ENCODE peak calls at places on chromosomes 6 and 20, in six cellular contexts. One of them, this sample, is unnamed.

GRCh38 chr6:36360241-36361054 is 23.8 kb upstream of the BNIP5 start:
- DNase-seq in tibial nerve: peak
- DNase-seq in progenitor cell of endocrine pancreas: peak
- DNase-seq in A549: peak
- DNase-seq in psoas muscle: peak
- DNase-seq in H9: peak
- DNase-seq in this sample: peak

GRCh38 chr6:35919827-35920751 is 809 bp downstream of the SRPK1 start:
- DNase-seq in progenitor cell of endocrine pancreas: peak
- DNase-seq in tibial nerve: no peak
- DNase-seq in psoas muscle: peak
- DNase-seq in A549: no peak
- DNase-seq in H9: peak
- DNase-seq in this sample: peak

GRCh38 chr6:142861711-142862110 is 83.3 kb downstream of the HIVEP2 start:
- DNase-seq in A549: no peak
- DNase-seq in progenitor cell of endocrine pancreas: no peak
- DNase-seq in psoas muscle: no peak
- DNase-seq in tibial nerve: no peak
- DNase-seq in H9: no peak
- DNase-seq in this sample: no peak

GRCh38 chr6:95574811-95575210 is 2.5 kb upstream of the MANEA start:
- DNase-seq in A549: no peak
- DNase-seq in psoas muscle: no peak
- DNase-seq in H9: no peak
- DNase-seq in progenitor cell of endocrine pancreas: no peak
- DNase-seq in tibial nerve: no peak
- DNase-seq in this sample: no peak

GRCh38 chr6:145890422-145890821 is 73.7 kb downstream of the SHPRH start:
- DNase-seq in tibial nerve: no peak
- DNase-seq in A549: no peak
- DNase-seq in progenitor cell of endocrine pancreas: no peak
- DNase-seq in H9: no peak
- DNase-seq in psoas muscle: no peak
- DNase-seq in this sample: no peak

GRCh38 chr20:61902213-61902869 is 163.3 kb downstream of the TAF4 start:
- DNase-seq in H9: no peak
- DNase-seq in A549: no peak
- DNase-seq in tibial nerve: no peak
- DNase-seq in progenitor cell of endocrine pancreas: no peak
- DNase-seq in psoas muscle: no peak
- DNase-seq in this sample: no peak

GRCh38 chr6:37758647-37759046 is 60.9 kb upstream of the ZFAND3 start:
- DNase-seq in tibial nerve: no peak
- DNase-seq in progenitor cell of endocrine pancreas: no peak
- DNase-seq in A549: no peak
- DNase-seq in H9: no peak
- DNase-seq in psoas muscle: no peak
- DNase-seq in this sample: no peak

GRCh38 chr6:132797975-132798819 is at the start of gene SLC18B1:
- DNase-seq in progenitor cell of endocrine pancreas: peak
- DNase-seq in psoas muscle: peak
- DNase-seq in A549: no peak
- DNase-seq in H9: peak
- DNase-seq in tibial nerve: peak
- DNase-seq in this sample: peak

GRCh38 chr20:63626424-63627128 is at the start of gene GMEB2:
- DNase-seq in A549: peak
- DNase-seq in progenitor cell of endocrine pancreas: no peak
- DNase-seq in psoas muscle: peak
- DNase-seq in H9: peak
- DNase-seq in tibial nerve: peak
- DNase-seq in this sample: peak

GRCh38 chr20:38505091-38505455 is 32.4 kb downstream of the RALGAPB start:
- DNase-seq in A549: no peak
- DNase-seq in H9: no peak
- DNase-seq in psoas muscle: no peak
- DNase-seq in tibial nerve: no peak
- DNase-seq in progenitor cell of endocrine pancreas: no peak
- DNase-seq in this sample: no peak

DNA sequence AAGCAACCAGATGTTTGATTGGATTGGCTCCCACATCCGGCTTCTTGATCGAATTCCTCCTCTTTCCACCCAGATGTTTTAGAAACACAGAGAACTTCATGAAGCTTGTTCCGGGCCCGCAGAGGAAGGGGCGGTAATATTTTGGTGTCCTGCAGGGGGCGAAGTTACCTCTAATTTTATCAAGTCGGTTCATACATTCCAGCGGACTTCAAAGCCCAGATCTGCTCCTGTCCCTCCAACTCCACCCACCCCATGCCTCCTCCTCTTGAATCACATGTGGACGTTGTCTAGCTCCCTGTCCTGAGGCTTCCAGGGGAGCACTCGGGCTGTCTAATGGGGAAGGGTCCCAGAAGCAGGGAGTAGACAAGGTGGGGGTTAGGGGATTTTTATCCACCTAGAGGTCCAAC is 2.9 kb upstream of the BMP6 start:
- DNase-seq in psoas muscle: peak
- DNase-seq in progenitor cell of endocrine pancreas: peak
- DNase-seq in H9: peak
- DNase-seq in tibial nerve: peak
- DNase-seq in A549: peak
- DNase-seq in this sample: peak
- TF ChIP-seq CTCF in psoas muscle: peak
- TF ChIP-seq CTCF in progenitor cell of endocrine pancreas: peak
- TF ChIP-seq CTCF in H9: peak
- TF ChIP-seq CTCF in tibial nerve: peak
- TF ChIP-seq CTCF in A549: peak
- TF ChIP-seq CTCF in this sample: peak

GRCh38 chr20:58545565-58546195 is 30.5 kb upstream of the APCDD1L start:
- DNase-seq in H9: no peak
- DNase-seq in A549: no peak
- DNase-seq in progenitor cell of endocrine pancreas: no peak
- DNase-seq in psoas muscle: no peak
- DNase-seq in tibial nerve: no peak
- DNase-seq in this sample: no peak

GRCh38 chr20:58544301-58544700 is 29.1 kb upstream of the APCDD1L start:
- DNase-seq in psoas muscle: no peak
- DNase-seq in H9: no peak
- DNase-seq in A549: no peak
- DNase-seq in tibial nerve: no peak
- DNase-seq in progenitor cell of endocrine pancreas: no peak
- DNase-seq in this sample: peak

GRCh38 chr20:58543274-58543673 is 28.1 kb upstream of the APCDD1L start:
- DNase-seq in tibial nerve: no peak
- DNase-seq in H9: no peak
- DNase-seq in psoas muscle: no peak
- DNase-seq in progenitor cell of endocrine pancreas: no peak
- DNase-seq in A549: no peak
- DNase-seq in this sample: no peak

GRCh38 chr20:58544891-58545290 is 29.7 kb upstream of the APCDD1L start:
- DNase-seq in tibial nerve: no peak
- DNase-seq in progenitor cell of endocrine pancreas: no peak
- DNase-seq in A549: no peak
- DNase-seq in H9: no peak
- DNase-seq in psoas muscle: no peak
- DNase-seq in this sample: no peak

GRCh38 chr20:58542411-58543095 is 27.4 kb upstream of the APCDD1L start:
- DNase-seq in A549: no peak
- DNase-seq in psoas muscle: no peak
- DNase-seq in progenitor cell of endocrine pancreas: no peak
- DNase-seq in tibial nerve: no peak
- DNase-seq in H9: no peak
- DNase-seq in this sample: no peak
- TF ChIP-seq CTCF in A549: no peak
- TF ChIP-seq CTCF in psoas muscle: no peak
- TF ChIP-seq CTCF in progenitor cell of endocrine pancreas: no peak
- TF ChIP-seq CTCF in tibial nerve: no peak
- TF ChIP-seq CTCF in H9: no peak
- TF ChIP-seq CTCF in this sample: no peak

GRCh38 chr6:613981-614380 is 42.9 kb downstream of the HUS1B start:
- DNase-seq in progenitor cell of endocrine pancreas: no peak
- DNase-seq in H9: no peak
- DNase-seq in tibial nerve: no peak
- DNase-seq in A549: no peak
- DNase-seq in psoas muscle: no peak
- DNase-seq in this sample: no peak

GRCh38 chr6:621916-622315 is 35.0 kb downstream of the HUS1B start:
- DNase-seq in A549: no peak
- DNase-seq in H9: no peak
- DNase-seq in progenitor cell of endocrine pancreas: no peak
- DNase-seq in psoas muscle: no peak
- DNase-seq in tibial nerve: no peak
- DNase-seq in this sample: no peak

GRCh38 chr6:620166-620565 is 36.7 kb downstream of the HUS1B start:
- DNase-seq in psoas muscle: no peak
- DNase-seq in tibial nerve: no peak
- DNase-seq in A549: no peak
- DNase-seq in progenitor cell of endocrine pancreas: no peak
- DNase-seq in H9: no peak
- DNase-seq in this sample: no peak

GRCh38 chr6:620950-621349 is 36.0 kb downstream of the HUS1B start:
- DNase-seq in progenitor cell of endocrine pancreas: no peak
- DNase-seq in psoas muscle: no peak
- DNase-seq in tibial nerve: no peak
- DNase-seq in A549: no peak
- DNase-seq in H9: no peak
- DNase-seq in this sample: no peak

DNA sequence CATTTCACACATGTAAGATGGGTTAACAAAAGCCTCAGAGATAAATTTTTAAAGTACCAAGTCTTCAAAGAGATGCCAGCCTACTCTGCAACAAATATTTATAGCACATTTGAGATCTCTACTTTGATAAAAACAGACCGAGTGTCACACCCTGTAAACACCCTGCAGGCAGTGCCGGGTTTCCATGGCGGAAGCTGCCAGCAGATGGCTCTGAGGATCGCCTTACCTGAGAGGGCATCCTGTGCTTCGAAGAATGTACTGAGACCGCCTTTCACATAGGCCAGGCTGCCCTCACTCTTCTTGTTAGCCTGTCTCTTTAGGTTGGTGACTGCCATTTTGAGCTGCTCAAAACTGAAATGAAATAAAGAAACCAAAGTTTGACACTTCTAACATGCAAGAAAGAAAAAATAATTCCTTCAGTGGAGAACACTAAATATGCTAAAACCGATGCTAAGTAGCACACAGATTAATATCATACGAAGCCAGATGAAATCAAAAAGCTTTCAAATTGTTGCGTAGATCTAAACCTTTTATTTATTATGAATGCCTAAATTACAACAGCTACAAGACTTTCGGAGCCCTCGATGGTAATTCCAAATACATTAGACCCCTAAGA is 39.3 kb downstream of the HUS1B start:
- DNase-seq in psoas muscle: peak
- DNase-seq in tibial nerve: no peak
- DNase-seq in progenitor cell of endocrine pancreas: no peak
- DNase-seq in A549: no peak
- DNase-seq in H9: peak
- DNase-seq in this sample: no peak
- TF ChIP-seq CTCF in psoas muscle: peak
- TF ChIP-seq CTCF in tibial nerve: no peak
- TF ChIP-seq CTCF in progenitor cell of endocrine pancreas: no peak
- TF ChIP-seq CTCF in A549: peak
- TF ChIP-seq CTCF in H9: peak
- TF ChIP-seq CTCF in this sample: no peak

GRCh38 chr6:129893513-129894098 is 32.5 kb upstream of the TMEM244 start:
- DNase-seq in tibial nerve: no peak
- DNase-seq in progenitor cell of endocrine pancreas: no peak
- DNase-seq in H9: no peak
- DNase-seq in A549: no peak
- DNase-seq in psoas muscle: no peak
- DNase-seq in this sample: no peak
- TF ChIP-seq CTCF in tibial nerve: peak
- TF ChIP-seq CTCF in progenitor cell of endocrine pancreas: peak
- TF ChIP-seq CTCF in H9: peak
- TF ChIP-seq CTCF in A549: peak
- TF ChIP-seq CTCF in psoas muscle: peak
- TF ChIP-seq CTCF in this sample: peak

DNA sequence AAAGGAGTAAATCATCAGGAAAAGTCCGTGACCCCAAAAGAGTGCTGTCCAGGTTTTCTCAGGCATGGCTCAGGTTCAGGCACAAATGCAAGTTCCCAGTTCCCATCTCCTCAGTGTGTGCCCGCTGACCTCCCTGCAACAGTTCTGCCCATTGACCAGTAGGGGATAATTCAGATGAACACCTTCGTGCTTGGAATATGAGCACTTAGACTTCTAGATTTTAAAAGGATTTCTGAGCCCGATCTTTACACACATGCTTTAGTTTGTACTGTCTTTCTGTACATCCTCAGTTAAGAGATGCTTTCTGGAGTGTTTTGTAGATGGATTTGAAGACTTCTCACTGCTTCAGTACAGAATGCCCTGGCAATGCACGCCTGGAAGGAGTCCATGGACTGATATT is 239.7 kb upstream of the PLCB4 start:
- DNase-seq in tibial nerve: no peak
- DNase-seq in A549: peak
- DNase-seq in psoas muscle: no peak
- DNase-seq in progenitor cell of endocrine pancreas: no peak
- DNase-seq in H9: no peak
- DNase-seq in this sample: no peak
- TF ChIP-seq CTCF in tibial nerve: no peak
- TF ChIP-seq CTCF in A549: peak
- TF ChIP-seq CTCF in psoas muscle: no peak
- TF ChIP-seq CTCF in progenitor cell of endocrine pancreas: peak
- TF ChIP-seq CTCF in H9: peak
- TF ChIP-seq CTCF in this sample: peak

GRCh38 chr6:150598401-150598800 is 1.3 kb upstream of the PLEKHG1 start:
- DNase-seq in H9: no peak
- DNase-seq in tibial nerve: no peak
- DNase-seq in A549: no peak
- DNase-seq in psoas muscle: no peak
- DNase-seq in progenitor cell of endocrine pancreas: no peak
- DNase-seq in this sample: no peak

GRCh38 chr6:150600003-150600301 is 267 bp downstream of the PLEKHG1 start:
- DNase-seq in H9: no peak
- DNase-seq in progenitor cell of endocrine pancreas: no peak
- DNase-seq in A549: no peak
- DNase-seq in tibial nerve: no peak
- DNase-seq in psoas muscle: no peak
- DNase-seq in this sample: no peak

GRCh38 chr6:150598858-150599198 is 857 bp upstream of the PLEKHG1 start:
- DNase-seq in H9: no peak
- DNase-seq in progenitor cell of endocrine pancreas: no peak
- DNase-seq in A549: no peak
- DNase-seq in psoas muscle: no peak
- DNase-seq in tibial nerve: no peak
- DNase-seq in this sample: no peak

GRCh38 chr6:150599199-150600002 is at the start of gene PLEKHG1:
- DNase-seq in tibial nerve: peak
- DNase-seq in A549: peak
- DNase-seq in psoas muscle: peak
- DNase-seq in H9: peak
- DNase-seq in progenitor cell of endocrine pancreas: peak
- DNase-seq in this sample: peak

GRCh38 chr6:150600302-150601017 is 775 bp downstream of the PLEKHG1 start:
- DNase-seq in A549: peak
- DNase-seq in psoas muscle: peak
- DNase-seq in H9: peak
- DNase-seq in tibial nerve: peak
- DNase-seq in progenitor cell of endocrine pancreas: peak
- DNase-seq in this sample: peak
- TF ChIP-seq CTCF in A549: no peak
- TF ChIP-seq CTCF in psoas muscle: peak
- TF ChIP-seq CTCF in H9: peak
- TF ChIP-seq CTCF in tibial nerve: peak
- TF ChIP-seq CTCF in progenitor cell of endocrine pancreas: peak
- TF ChIP-seq CTCF in this sample: peak

This sample was measured in glutamatergic neuron.